ENCODE peak calls at places on chromosome 9, in five cellular contexts. One of them, this sample, is unnamed.
A peak's percentile ranks its signal among the peaks of the same experiment; 100 is the strongest.

GRCh38 chr9:374726-375125 is 160.1 kb downstream of the DOCK8 start:
- DNase-seq in tibial artery: no peak
- DNase-seq in body of pancreas: no peak
- DNase-seq in NB4: no peak
- DNase-seq in fibroblast of pulmonary artery: no peak
- DNase-seq in this sample: no peak

GRCh38 chr9:75170898-75171360 is 82.6 kb downstream of the OSTF1 start:
- DNase-seq in tibial artery: no peak
- DNase-seq in body of pancreas: no peak
- DNase-seq in NB4: peak; percentile 12
- DNase-seq in fibroblast of pulmonary artery: peak; percentile 80
- DNase-seq in this sample: no peak

GRCh38 chr9:122346478-122347347 is 24.1 kb upstream of the PTGS1 start:
- DNase-seq in tibial artery: peak; percentile 65
- DNase-seq in body of pancreas: peak; percentile 22
- DNase-seq in NB4: no peak
- DNase-seq in fibroblast of pulmonary artery: peak; percentile 31
- DNase-seq in this sample: no peak

GRCh38 chr9:82021198-82021597 is 32.6 kb downstream of the SPATA31D1 start:
- DNase-seq in tibial artery: no peak
- DNase-seq in body of pancreas: no peak
- DNase-seq in NB4: no peak
- DNase-seq in fibroblast of pulmonary artery: peak; percentile 82
- DNase-seq in this sample: peak; percentile 100

GRCh38 chr9:115980502-115980901 is 173.1 kb upstream of the PAPPA start:
- DNase-seq in tibial artery: no peak
- DNase-seq in body of pancreas: no peak
- DNase-seq in NB4: no peak
- DNase-seq in fibroblast of pulmonary artery: no peak
- DNase-seq in this sample: no peak

GRCh38 chr9:127123239-127123935 is 952 bp upstream of the ANGPTL2 start:
- DNase-seq in tibial artery: no peak
- DNase-seq in body of pancreas: peak; percentile 39
- DNase-seq in NB4: no peak
- DNase-seq in fibroblast of pulmonary artery: no peak
- DNase-seq in this sample: no peak

GRCh38 chr9:128280084-128280622 is 4.1 kb downstream of the SWI5 start:
- DNase-seq in tibial artery: no peak
- DNase-seq in body of pancreas: no peak
- DNase-seq in NB4: peak; percentile 89
- DNase-seq in fibroblast of pulmonary artery: peak; percentile 45
- DNase-seq in this sample: no peak

GRCh38 chr9:112176410-112177010 is 1.4 kb upstream of the SUSD1 start:
- DNase-seq in tibial artery: no peak
- DNase-seq in body of pancreas: no peak
- DNase-seq in NB4: no peak
- DNase-seq in fibroblast of pulmonary artery: no peak
- DNase-seq in this sample: no peak

GRCh38 chr9:121698627-121699270 is 47.3 kb downstream of the DAB2IP start:
- DNase-seq in tibial artery: no peak
- DNase-seq in body of pancreas: no peak
- DNase-seq in NB4: no peak
- DNase-seq in fibroblast of pulmonary artery: peak; percentile 28
- DNase-seq in this sample: no peak

GRCh38 chr9:128406848-128407391 is 13.7 kb upstream of the CERCAM start:
- DNase-seq in tibial artery: no peak
- DNase-seq in body of pancreas: no peak
- DNase-seq in NB4: peak; percentile 31
- DNase-seq in fibroblast of pulmonary artery: no peak
- DNase-seq in this sample: peak; percentile 38

GRCh38 chr9:8694983-8695588 is 895.5 kb upstream of the DMAC1 start:
- DNase-seq in tibial artery: no peak
- DNase-seq in body of pancreas: no peak
- DNase-seq in NB4: no peak
- DNase-seq in fibroblast of pulmonary artery: no peak
- DNase-seq in this sample: no peak

GRCh38 chr9:22037954-22038690 is 29.0 kb upstream of the CDKN2B start:
- DNase-seq in tibial artery: no peak
- DNase-seq in body of pancreas: no peak
- DNase-seq in NB4: no peak
- DNase-seq in fibroblast of pulmonary artery: peak; percentile 77
- DNase-seq in this sample: peak; percentile 62

GRCh38 chr9:112091805-112092204 is 83.3 kb downstream of the SUSD1 start:
- DNase-seq in tibial artery: no peak
- DNase-seq in body of pancreas: peak; percentile 27
- DNase-seq in NB4: peak; percentile 40
- DNase-seq in fibroblast of pulmonary artery: peak; percentile 52
- DNase-seq in this sample: peak; percentile 17

GRCh38 chr9:2613730-2614271 is 7.8 kb upstream of the VLDLR start:
- DNase-seq in tibial artery: no peak
- DNase-seq in body of pancreas: no peak
- DNase-seq in NB4: no peak
- DNase-seq in fibroblast of pulmonary artery: no peak
- DNase-seq in this sample: no peak

GRCh38 chr9:2418619-2419018 is 203.0 kb upstream of the VLDLR start:
- DNase-seq in tibial artery: no peak
- DNase-seq in body of pancreas: no peak
- DNase-seq in NB4: no peak
- DNase-seq in fibroblast of pulmonary artery: peak; percentile 91
- DNase-seq in this sample: peak; percentile 67

GRCh38 chr9:132114102-132114707 is 34.5 kb upstream of the MED27 start:
- DNase-seq in tibial artery: peak; percentile 62
- DNase-seq in body of pancreas: peak; percentile 73
- DNase-seq in NB4: peak; percentile 66
- DNase-seq in fibroblast of pulmonary artery: peak; percentile 69
- DNase-seq in this sample: peak; percentile 45

GRCh38 chr9:36017278-36017677 is 19.4 kb upstream of the RECK start:
- DNase-seq in tibial artery: no peak
- DNase-seq in body of pancreas: no peak
- DNase-seq in NB4: no peak
- DNase-seq in fibroblast of pulmonary artery: no peak
- DNase-seq in this sample: no peak

GRCh38 chr9:109250311-109250741 is 70.5 kb downstream of the EPB41L4B start:
- DNase-seq in tibial artery: no peak
- DNase-seq in body of pancreas: no peak
- DNase-seq in NB4: no peak
- DNase-seq in fibroblast of pulmonary artery: no peak
- DNase-seq in this sample: no peak

GRCh38 chr9:136957461-136957860 is 5.4 kb downstream of the LCN12 start:
- DNase-seq in tibial artery: no peak
- DNase-seq in body of pancreas: no peak
- DNase-seq in NB4: no peak
- DNase-seq in fibroblast of pulmonary artery: no peak
- DNase-seq in this sample: no peak

GRCh38 chr9:114989600-114990410 is 59.4 kb upstream of the TNFSF8 start:
- DNase-seq in tibial artery: no peak
- DNase-seq in body of pancreas: no peak
- DNase-seq in NB4: peak; percentile 5
- DNase-seq in fibroblast of pulmonary artery: no peak
- DNase-seq in this sample: no peak

GRCh38 chr9:4547016-4547415 is 56.7 kb downstream of the SLC1A1 start:
- DNase-seq in tibial artery: no peak
- DNase-seq in body of pancreas: no peak
- DNase-seq in NB4: no peak
- DNase-seq in fibroblast of pulmonary artery: peak; percentile 57
- DNase-seq in this sample: peak; percentile 39

GRCh38 chr9:116504893-116505480 is 182.1 kb upstream of the TRIM32 start:
- DNase-seq in tibial artery: no peak
- DNase-seq in body of pancreas: no peak
- DNase-seq in NB4: peak; percentile 14
- DNase-seq in fibroblast of pulmonary artery: no peak
- DNase-seq in this sample: no peak

GRCh38 chr9:91261417-91261816 is 100.3 kb downstream of the AUH start:
- DNase-seq in tibial artery: no peak
- DNase-seq in body of pancreas: no peak
- DNase-seq in NB4: no peak
- DNase-seq in fibroblast of pulmonary artery: no peak
- DNase-seq in this sample: no peak

GRCh38 chr9:20476912-20477311 is 145.4 kb downstream of the MLLT3 start:
- DNase-seq in tibial artery: no peak
- DNase-seq in body of pancreas: no peak
- DNase-seq in NB4: no peak
- DNase-seq in fibroblast of pulmonary artery: peak; percentile 7
- DNase-seq in this sample: no peak

GRCh38 chr9:107637421-107638420 is 148.2 kb upstream of the KLF4 start:
- DNase-seq in tibial artery: peak; percentile 97
- DNase-seq in body of pancreas: peak; percentile 65
- DNase-seq in NB4: peak; percentile 79
- DNase-seq in fibroblast of pulmonary artery: peak; percentile 100
- DNase-seq in this sample: peak; percentile 96

GRCh38 chr9:129209580-129209979 is 31.5 kb upstream of the IER5L start:
- DNase-seq in tibial artery: no peak
- DNase-seq in body of pancreas: no peak
- DNase-seq in NB4: no peak
- DNase-seq in fibroblast of pulmonary artery: no peak
- DNase-seq in this sample: no peak

GRCh38 chr9:109771796-109772525 is 8.0 kb upstream of the PALM2AKAP2 start:
- DNase-seq in tibial artery: no peak
- DNase-seq in body of pancreas: no peak
- DNase-seq in NB4: no peak
- DNase-seq in fibroblast of pulmonary artery: peak; percentile 38
- DNase-seq in this sample: peak; percentile 22

DNA sequence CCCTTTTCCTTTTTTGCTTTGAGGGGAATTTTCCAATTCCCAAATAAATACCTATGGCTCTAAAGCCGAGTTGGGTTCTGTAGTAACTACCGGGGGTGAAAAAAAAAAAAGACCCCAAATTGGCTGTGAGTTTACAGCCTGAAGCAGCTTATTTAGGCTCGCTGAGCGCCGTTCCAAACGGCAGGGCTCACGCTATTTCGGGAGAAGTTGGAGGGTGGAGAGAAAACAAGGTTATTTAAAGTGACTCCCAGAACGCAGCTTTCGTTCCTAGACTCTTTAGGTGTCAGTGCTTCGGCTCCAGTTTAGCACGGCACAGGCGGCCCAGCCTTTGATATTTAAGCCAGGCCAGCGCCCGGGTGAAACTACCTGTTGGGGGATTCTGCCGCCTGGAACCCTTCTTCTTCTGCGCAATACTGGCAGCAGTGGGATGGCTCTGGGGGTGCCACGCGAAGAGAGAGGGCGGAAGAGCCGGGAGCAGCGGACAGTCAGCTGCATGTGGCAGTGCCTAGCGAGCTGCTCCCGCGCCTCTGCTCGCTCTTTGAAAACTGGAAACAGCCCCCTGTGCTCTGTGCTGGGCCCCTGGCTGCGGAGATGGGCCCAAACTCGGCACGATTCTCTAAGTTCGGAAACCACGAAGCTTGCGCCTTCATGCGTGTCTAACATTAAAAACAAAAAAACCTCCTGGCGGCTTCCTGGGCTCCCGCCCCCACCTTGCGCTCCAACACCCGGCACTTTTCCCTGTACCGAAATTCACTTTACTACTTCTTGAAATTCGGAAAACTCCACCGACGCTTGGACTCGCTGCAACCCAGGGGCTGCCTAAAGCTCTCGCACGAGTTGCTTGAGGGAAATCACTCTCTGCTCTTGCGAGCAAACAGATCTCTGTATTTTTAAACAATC is 34.5 kb upstream of the NFIB start:
- DNase-seq in tibial artery: peak; percentile 71
- DNase-seq in body of pancreas: no peak
- DNase-seq in NB4: no peak
- DNase-seq in fibroblast of pulmonary artery: peak; percentile 44
- DNase-seq in this sample: no peak
- H3K4me3 ChIP-seq in tibial artery: peak overlapping the region; percentile 60
- H3K4me3 ChIP-seq in body of pancreas: peak overlapping the region; percentile 8
- H3K4me3 ChIP-seq in NB4: no peak overlapping the region
- H3K4me3 ChIP-seq in fibroblast of pulmonary artery: peak overlapping the region; percentile 52
- H3K4me3 ChIP-seq in this sample: peak overlapping the region; percentile 27

GRCh38 chr9:31916591-31917223 is 467.7 kb upstream of the ACO1 start:
- DNase-seq in tibial artery: no peak
- DNase-seq in body of pancreas: no peak
- DNase-seq in NB4: no peak
- DNase-seq in fibroblast of pulmonary artery: no peak
- DNase-seq in this sample: no peak
- TF ChIP-seq CTCF in tibial artery: no peak
- TF ChIP-seq CTCF in body of pancreas: no peak
- TF ChIP-seq CTCF in NB4: peak; percentile 3
- TF ChIP-seq CTCF in fibroblast of pulmonary artery: no peak
- TF ChIP-seq CTCF in this sample: no peak

DNA sequence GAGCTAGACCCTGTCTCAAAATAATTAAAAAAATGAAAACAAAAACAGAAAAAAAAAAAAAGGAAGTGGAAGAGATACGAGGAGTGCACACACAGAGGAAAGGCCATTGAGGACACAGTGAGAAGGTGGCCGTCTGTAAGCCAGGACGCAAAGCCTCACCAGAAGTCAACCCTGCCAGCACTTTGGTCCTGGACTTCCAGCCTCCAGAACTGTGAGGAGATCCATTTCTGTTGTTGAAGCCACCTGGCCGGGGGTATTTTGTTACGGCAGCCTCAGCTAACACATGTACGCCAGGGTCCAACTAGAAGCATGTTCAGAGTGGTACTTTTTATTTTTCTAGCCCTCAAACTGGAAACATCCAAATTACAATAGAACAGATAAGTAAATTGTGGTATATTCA is 21.8 kb downstream of the SLC35D2 start:
- DNase-seq in tibial artery: no peak
- DNase-seq in body of pancreas: no peak
- DNase-seq in NB4: no peak
- DNase-seq in fibroblast of pulmonary artery: no peak
- DNase-seq in this sample: no peak
- H3K4me3 ChIP-seq in tibial artery: no peak overlapping the region
- H3K4me3 ChIP-seq in body of pancreas: no peak overlapping the region
- H3K4me3 ChIP-seq in NB4: no peak overlapping the region
- H3K4me3 ChIP-seq in fibroblast of pulmonary artery: no peak overlapping the region
- H3K4me3 ChIP-seq in this sample: no peak overlapping the region

GRCh38 chr9:130418776-130419175 is 26.0 kb upstream of the ASS1 start:
- DNase-seq in tibial artery: no peak
- DNase-seq in body of pancreas: no peak
- DNase-seq in NB4: no peak
- DNase-seq in fibroblast of pulmonary artery: no peak
- DNase-seq in this sample: no peak

GRCh38 chr9:130414910-130415746 is 29.6 kb upstream of the ASS1 start:
- DNase-seq in tibial artery: no peak
- DNase-seq in body of pancreas: no peak
- DNase-seq in NB4: no peak
- DNase-seq in fibroblast of pulmonary artery: no peak
- DNase-seq in this sample: no peak

GRCh38 chr9:130414081-130414731 is 30.6 kb upstream of the ASS1 start:
- DNase-seq in tibial artery: no peak
- DNase-seq in body of pancreas: no peak
- DNase-seq in NB4: no peak
- DNase-seq in fibroblast of pulmonary artery: no peak
- DNase-seq in this sample: no peak

GRCh38 chr9:130419521-130420035 is 25.2 kb upstream of the ASS1 start:
- DNase-seq in tibial artery: no peak
- DNase-seq in body of pancreas: no peak
- DNase-seq in NB4: no peak
- DNase-seq in fibroblast of pulmonary artery: no peak
- DNase-seq in this sample: no peak

DNA sequence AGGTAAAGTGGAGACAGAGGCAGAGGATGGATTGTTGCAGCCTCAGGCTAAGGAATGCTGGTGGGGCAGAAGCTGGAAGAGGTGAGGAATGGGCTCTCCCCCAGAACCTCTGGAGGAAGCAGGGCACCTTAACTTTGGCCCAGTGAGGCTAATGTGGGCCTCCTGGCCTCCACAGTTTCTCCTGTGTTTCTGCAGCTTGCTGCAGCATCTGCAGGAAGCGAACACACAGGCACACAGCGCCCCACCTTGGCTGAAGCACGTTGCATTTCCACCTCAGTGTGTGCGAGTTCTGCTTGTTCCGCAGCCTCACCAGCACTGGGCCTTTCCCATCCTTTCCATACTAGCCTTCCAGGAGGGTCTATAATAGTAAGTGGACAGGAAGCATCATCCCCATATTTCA is 27.2 kb upstream of the ASS1 start:
- DNase-seq in tibial artery: no peak
- DNase-seq in body of pancreas: no peak
- DNase-seq in NB4: peak; percentile 23
- DNase-seq in fibroblast of pulmonary artery: no peak
- DNase-seq in this sample: peak; percentile 6
- TF ChIP-seq CTCF in tibial artery: no peak
- TF ChIP-seq CTCF in body of pancreas: no peak
- TF ChIP-seq CTCF in NB4: peak; percentile 3
- TF ChIP-seq CTCF in fibroblast of pulmonary artery: no peak
- TF ChIP-seq CTCF in this sample: no peak